ENCODE peak calls at places on chromosomes 13 and 19, in seven cellular contexts. N is mesendoderm; J is psoas muscle; R is CD8-positive, alpha-beta T cell; X is heart right ventricle; B is cardiac muscle cell; P is A673. U is an unnamed sample. For H3K4me1, the result is how much of the 10 kb centered on the place peaks cover.

GRCh38 chr13:99275093-99275469 is 16.9 kb upstream of the GPR18 start:
- DNase-seq in J (no peak), X (no peak), B (no peak), P (no peak), R (peak), N (no peak), U (no peak)

GRCh38 chr19:39060130-39060529 is 24.0 kb upstream of the ACP7 start:
- DNase-seq in P (no peak), X (no peak), R (no peak), B (no peak), N (no peak), J (no peak), U (no peak)

GRCh38 chr19:40775632-40776022 is 306 bp downstream of the MIA start:
- DNase-seq in B (no peak), X (no peak), R (no peak), P (no peak), J (no peak), N (no peak), U (no peak)

GRCh38 chr13:50129065-50129922 is 114.0 kb downstream of the KCNRG start:
- DNase-seq in R (no peak), X (no peak), J (peak), B (peak), N (peak), P (no peak), U (no peak)

GRCh38 chr13:112710855-112711527 is 21.2 kb downstream of the ATP11A start:
- DNase-seq in J (peak), R (no peak), N (no peak), X (no peak), B (no peak), P (no peak), U (peak)

GRCh38 chr13:96460571-96460970 is 370.7 kb downstream of the HS6ST3 start:
- DNase-seq in R (no peak), N (no peak), X (no peak), B (peak), P (no peak), J (no peak), U (no peak)

GRCh38 chr13:46721054-46721453 is 75.9 kb downstream of the ESD start:
- DNase-seq in P (peak), R (peak), B (peak), N (peak), J (no peak), X (no peak), U (peak)

GRCh38 chr13:27969073-27969865 is at the start of gene CDX2:
- DNase-seq in N (peak), J (no peak), B (no peak), P (no peak), R (no peak), X (no peak), U (peak)

GRCh38 chr13:25602206-25602605 is 230.4 kb downstream of the ATP8A2 start:
- DNase-seq in X (no peak), B (no peak), R (no peak), J (no peak), P (peak), N (peak), U (no peak)

GRCh38 chr13:43319617-43320444 is 296.4 kb downstream of the DNAJC15 start:
- DNase-seq in N (peak), J (no peak), B (no peak), R (no peak), P (no peak), X (no peak), U (no peak)

GRCh38 chr19:5356428-5356827 is 15.8 kb upstream of the PTPRS start:
- DNase-seq in B (no peak), N (no peak), J (no peak), P (peak), X (no peak), R (no peak), U (no peak)

GRCh38 chr19:33071887-33072286 is 7.2 kb upstream of the RHPN2 start:
- DNase-seq in N (no peak), P (no peak), J (no peak), R (no peak), X (no peak), B (no peak), U (no peak)

GRCh38 chr19:52689804-52690394 is 44.9 kb downstream of the ZNF611 start:
- DNase-seq in P (no peak), J (peak), R (peak), N (peak), B (peak), X (peak), U (no peak)

GRCh38 chr13:111344471-111345191 is 24.2 kb downstream of the TEX29 start:
- DNase-seq in P (peak), R (no peak), N (peak), B (peak), J (peak), X (no peak), U (no peak)

GRCh38 chr19:35552534-35553384 is 7.3 kb downstream of the TMEM147 start:
- DNase-seq in X (no peak), R (no peak), P (no peak), N (no peak), J (no peak), B (no peak), U (no peak)

GRCh38 chr19:18231775-18232174 is 5.5 kb upstream of the PDE4C start:
- DNase-seq in J (no peak), P (peak), R (no peak), B (no peak), N (no peak), X (no peak), U (no peak)

GRCh38 chr19:18230941-18231734 is 4.9 kb upstream of the PDE4C start:
- DNase-seq in X (no peak), J (no peak), B (no peak), N (no peak), P (no peak), R (no peak), U (no peak)

GRCh38 chr19:18234194-18234593 is 8.0 kb upstream of the PDE4C start:
- DNase-seq in R (no peak), N (no peak), X (no peak), J (no peak), P (no peak), B (no peak), U (no peak)

GRCh38 chr19:18232540-18233223 is 6.4 kb upstream of the PDE4C start:
- DNase-seq in P (no peak), J (no peak), N (peak), B (peak), R (no peak), X (no peak), U (no peak)

GRCh38 chr19:18233224-18233825 is 7.1 kb upstream of the PDE4C start:
- DNase-seq in R (peak), N (no peak), B (peak), P (peak), J (peak), X (peak), U (no peak)
- H3K27ac ChIP-seq in R (no peak), N (no peak), B (no peak), P (no peak), J (no peak), X (no peak), U (no peak)

GRCh38 chr19:2703077-2703437 is 563 bp upstream of the GNG7 start:
- DNase-seq in X (no peak), B (no peak), P (no peak), R (no peak), J (no peak), N (no peak), U (no peak)

GRCh38 chr19:2701361-2702169 is 929 bp downstream of the GNG7 start:
- DNase-seq in R (no peak), X (no peak), B (no peak), J (no peak), N (no peak), P (no peak), U (no peak)

GRCh38 chr19:2700660-2701360 is 1.7 kb downstream of the GNG7 start:
- DNase-seq in B (no peak), R (no peak), X (no peak), N (no peak), P (no peak), J (no peak), U (no peak)

GRCh38 chr19:2703691-2704216 is 1.3 kb upstream of the GNG7 start:
- DNase-seq in B (no peak), X (no peak), P (no peak), R (no peak), J (no peak), N (no peak), U (no peak)

DNA sequence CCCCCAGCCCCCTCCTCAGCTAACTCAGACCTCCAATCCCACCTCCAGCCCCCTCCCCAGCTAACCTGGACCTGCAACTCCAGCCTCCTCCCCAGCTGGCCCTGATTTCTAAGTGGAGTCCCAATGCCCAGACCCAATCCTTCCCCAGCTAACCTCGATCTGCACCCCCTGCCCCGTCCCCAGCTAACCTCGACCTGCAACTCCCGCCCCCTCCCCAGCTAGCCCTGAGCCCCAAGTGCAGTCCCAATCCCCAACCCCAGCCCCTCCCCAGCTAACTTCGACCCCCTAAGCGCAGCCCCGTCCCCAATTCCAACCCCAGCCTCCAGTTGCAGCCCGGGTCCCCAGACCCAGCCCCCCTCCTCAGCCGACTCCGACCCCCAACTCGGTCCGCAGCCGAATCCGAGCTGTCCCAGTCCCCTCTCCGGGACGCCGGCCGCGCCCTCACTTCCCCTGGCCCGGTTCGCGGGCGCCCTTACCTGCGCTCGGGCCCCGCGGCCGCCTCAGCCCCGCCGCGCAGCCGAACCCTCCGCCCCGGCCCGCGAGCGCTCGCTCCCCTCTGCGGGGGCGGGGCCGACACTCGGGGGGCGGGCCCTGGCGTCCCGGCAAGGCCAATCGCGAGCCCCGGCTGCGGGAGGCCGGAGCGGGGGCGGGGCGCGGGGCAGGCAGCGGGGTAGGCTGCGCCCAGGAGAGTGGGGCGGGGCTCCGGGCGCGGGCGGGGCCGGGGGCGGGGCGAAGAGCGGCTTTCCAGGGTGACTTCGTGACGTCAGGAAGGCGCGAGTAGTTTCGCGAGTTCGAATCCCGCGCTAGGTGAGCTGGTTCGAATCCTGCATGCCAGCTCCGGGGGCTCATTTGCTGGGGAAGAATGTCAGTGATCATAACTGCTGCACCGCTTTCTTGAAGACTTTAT is at the start of gene GNG7:
- DNase-seq in P (peak), X (peak), N (peak), B (peak), R (peak), J (peak), U (peak)
- H3K4me3 ChIP-seq in P (peak), X (peak), N (peak), B (peak), R (peak), J (peak), U (peak)

GRCh38 chr13:20699715-20700114 is 3.8 kb upstream of the IL17D start:
- DNase-seq in R (no peak), J (no peak), P (no peak), B (no peak), X (no peak), N (no peak), U (no peak)

GRCh38 chr13:20703785-20704458 is 423 bp downstream of the IL17D start:
- DNase-seq in R (peak), P (peak), X (peak), B (peak), J (peak), N (peak), U (no peak)

GRCh38 chr13:20702530-20702929 is 969 bp upstream of the IL17D start:
- DNase-seq in B (no peak), N (no peak), R (no peak), P (no peak), X (no peak), J (no peak), U (no peak)

GRCh38 chr13:20702945-20703784 is at the start of gene IL17D:
- DNase-seq in P (peak), J (peak), X (no peak), N (no peak), B (peak), R (peak), U (no peak)

GRCh38 chr13:20700288-20700687 is 3.2 kb upstream of the IL17D start:
- DNase-seq in P (no peak), J (no peak), B (no peak), X (no peak), N (no peak), R (no peak), U (no peak)
- H3K4me1 ChIP-seq in P (under half), J (under half), B (under half), X (under half), N (under half), R (under half), U (under half)

GRCh38 chr19:50801107-50801506 is 10.9 kb downstream of the ACP4 start:
- DNase-seq in R (no peak), X (no peak), B (no peak), J (no peak), P (no peak), N (no peak), U (no peak)
- H3K27ac ChIP-seq in R (no peak), X (no peak), B (no peak), J (no peak), P (no peak), N (no peak), U (no peak)

DNA sequence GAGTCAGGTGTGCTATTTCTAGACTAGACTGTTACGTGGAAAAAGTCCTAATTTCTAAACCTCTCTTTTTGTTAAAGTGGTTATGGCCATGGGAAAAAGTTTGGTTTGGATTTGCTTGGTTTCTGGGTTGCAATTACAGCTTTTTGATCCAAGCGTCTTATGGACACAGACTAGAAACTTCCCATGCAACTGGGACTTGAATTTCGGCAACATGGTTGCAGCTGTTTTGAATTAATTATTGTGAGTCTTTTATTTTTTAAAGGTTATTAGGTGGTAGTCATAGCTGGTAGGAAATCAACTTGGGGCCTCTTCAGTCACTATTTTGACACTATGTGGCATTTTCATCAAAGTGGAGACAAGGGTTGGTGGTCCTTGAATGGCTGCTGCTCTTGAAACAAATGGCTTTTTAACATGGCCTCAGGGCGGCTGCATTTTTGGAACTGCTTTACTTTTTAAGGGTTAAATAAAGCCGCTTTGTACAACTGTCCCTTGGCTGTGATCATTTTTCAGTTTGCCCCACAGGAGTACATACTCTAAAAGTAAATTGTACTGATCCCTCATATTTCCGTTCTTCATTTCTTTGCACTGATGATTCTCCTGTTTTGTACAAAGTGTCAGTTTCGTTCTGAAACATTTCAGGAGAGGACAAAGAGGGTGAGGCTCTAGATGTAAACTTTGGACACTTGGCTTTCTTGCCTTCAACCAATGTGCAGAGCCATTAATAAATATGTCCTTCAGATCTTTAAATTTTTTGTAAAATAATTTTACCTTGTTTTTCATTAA is 15.9 kb downstream of the HNRNPM start:
- DNase-seq in B (no peak), X (no peak), P (no peak), N (no peak), J (no peak), R (no peak), U (no peak)
- H3K4me3 ChIP-seq in B (no peak), X (no peak), P (no peak), N (no peak), J (peak), R (no peak), U (peak)

GRCh38 chr19:45102481-45102880 is 9.5 kb downstream of the PPP1R37 start:
- DNase-seq in R (no peak), B (no peak), N (no peak), X (no peak), P (no peak), J (no peak), U (no peak)

GRCh38 chr19:45099465-45100201 is 6.7 kb downstream of the PPP1R37 start:
- DNase-seq in B (no peak), N (no peak), P (no peak), X (no peak), J (peak), R (no peak), U (no peak)

GRCh38 chr19:45101796-45102195 is 8.8 kb downstream of the PPP1R37 start:
- DNase-seq in P (no peak), N (no peak), J (no peak), R (no peak), B (no peak), X (no peak), U (no peak)

GRCh38 chr19:45100202-45100600 is 7.2 kb downstream of the PPP1R37 start:
- DNase-seq in R (no peak), B (no peak), P (no peak), N (no peak), J (no peak), X (no peak), U (no peak)

GRCh38 chr19:45100797-45101196 is 7.8 kb downstream of the PPP1R37 start:
- DNase-seq in N (no peak), R (no peak), J (no peak), P (no peak), X (no peak), B (no peak), U (no peak)
- H3K4me1 ChIP-seq in N (under half), R (half or more), J (half or more), P (under half), X (half or more), B (under half), U (under half)

DNA sequence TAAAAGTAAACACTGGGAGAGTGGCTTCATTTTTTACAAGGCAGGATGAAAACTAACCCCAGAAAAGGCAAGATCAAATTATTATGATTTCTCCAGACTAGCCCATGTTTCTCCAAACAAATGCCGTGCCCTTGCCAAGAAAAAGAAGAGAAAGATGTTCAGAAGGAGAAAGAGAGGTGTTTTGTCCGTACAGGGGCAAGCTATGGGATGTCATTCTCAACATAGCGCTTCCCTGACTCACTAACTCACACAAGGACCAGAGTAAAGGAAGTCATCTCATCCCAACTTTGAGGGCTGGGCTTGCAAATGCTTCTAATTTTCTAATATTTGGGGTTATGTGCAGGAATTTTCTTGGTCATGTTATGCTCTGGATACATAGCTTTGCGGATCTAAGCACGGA is 224.2 kb upstream of the MAB21L1 start:
- DNase-seq in J (no peak), X (no peak), N (no peak), P (no peak), B (no peak), R (no peak), U (no peak)
- H3K27ac ChIP-seq in J (no peak), X (no peak), N (no peak), P (no peak), B (no peak), R (no peak), U (no peak)

GRCh38 chr13:29676535-29676934 is 81.0 kb upstream of the SLC7A1 start:
- DNase-seq in R (no peak), J (no peak), P (no peak), N (peak), X (no peak), B (peak), U (no peak)

GRCh38 chr13:29679357-29680050 is 84.0 kb upstream of the SLC7A1 start:
- DNase-seq in N (no peak), B (no peak), P (no peak), X (peak), J (no peak), R (no peak), U (no peak)

GRCh38 chr13:29677627-29678026 is 82.1 kb upstream of the SLC7A1 start:
- DNase-seq in X (no peak), P (no peak), R (no peak), N (no peak), J (no peak), B (no peak), U (no peak)

GRCh38 chr13:29674532-29674931 is 79.0 kb upstream of the SLC7A1 start:
- DNase-seq in X (no peak), B (no peak), P (no peak), N (no peak), R (no peak), J (no peak), U (no peak)

GRCh38 chr13:29676941-29677452 is 81.5 kb upstream of the SLC7A1 start:
- DNase-seq in J (no peak), R (no peak), B (no peak), X (no peak), N (no peak), P (no peak), U (no peak)
- H3K4me3 ChIP-seq in J (no peak), R (no peak), B (no peak), X (no peak), N (no peak), P (no peak), U (no peak)

DNA sequence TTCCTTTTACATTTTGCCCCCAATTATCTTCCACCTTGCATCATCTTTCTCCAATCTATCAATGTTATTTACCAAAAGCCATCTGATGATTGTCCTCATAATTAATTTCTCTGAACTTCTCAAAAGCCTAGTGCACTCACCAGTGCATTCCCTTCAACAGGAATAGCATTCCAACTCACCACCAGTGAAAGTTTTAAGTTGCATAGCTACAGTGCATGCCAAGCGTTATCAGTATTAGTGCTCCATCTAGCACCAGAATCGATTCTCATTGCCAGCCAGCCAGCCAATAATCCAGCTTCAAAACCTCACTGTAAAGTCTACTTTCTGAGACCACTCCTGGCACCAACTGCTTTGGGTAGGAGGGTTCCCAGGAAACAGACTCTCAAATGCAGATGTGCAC is 7.4 kb downstream of the MYCBP2 start:
- DNase-seq in R (no peak), X (no peak), P (no peak), B (no peak), J (no peak), N (no peak), U (no peak)
- H3K4me1 ChIP-seq in R (half or more), X (under half), P (under half), B (under half), J (half or more), N (under half), U (under half)